ENCODE peak calls at places on chromosomes 5 and 9, in four cellular contexts. Q is HCT116, S is H1, D is K562. P is an unnamed sample.
A peak's percentile ranks its signal among the peaks of the same experiment; 100 is the strongest.

GRCh38 chr9:83906144-83906543 is 15.1 kb downstream of the KIF27 start:
- DNase-seq in D (no peak), Q (no peak), S (no peak), P (no peak)

GRCh38 chr5:140794594-140795258 is at the start of gene PCDHA2:
- DNase-seq in D (no peak), Q (no peak), S (no peak), P (no peak)

GRCh38 chr5:33808699-33809098 is 83.1 kb downstream of the ADAMTS12 start:
- DNase-seq in S (no peak), D (no peak), Q (no peak), P (no peak)

GRCh38 chr5:1039706-1040260 is 31.2 kb downstream of the NKD2 start:
- DNase-seq in D (no peak), Q (no peak), S (no peak), P (no peak)

GRCh38 chr5:88889165-88890069 is 6.4 kb upstream of the MEF2C start:
- DNase-seq in S (no peak), D (no peak), Q (no peak), P (no peak)

GRCh38 chr5:176862330-176862995 is 36.7 kb downstream of the HK3 start:
- DNase-seq in S (no peak), D (peak; percentile 49), Q (no peak), P (no peak)

GRCh38 chr9:133132174-133132573 is 11.1 kb upstream of the RALGDS start:
- DNase-seq in S (no peak), Q (no peak), D (no peak), P (no peak)

GRCh38 chr9:4517274-4517673 is 27.0 kb downstream of the SLC1A1 start:
- DNase-seq in D (no peak), Q (no peak), S (no peak), P (no peak)

GRCh38 chr5:100654895-100655294 is 119.7 kb downstream of the FAM174A start:
- DNase-seq in D (no peak), S (no peak), Q (no peak), P (no peak)

GRCh38 chr5:14668247-14668646 is 3.7 kb downstream of the OTULIN start:
- DNase-seq in S (no peak), D (no peak), Q (no peak), P (no peak)
- H3K4me1 ChIP-seq in S (peaks cover 14% of the 10 kb centered on the region), D (peaks cover 19% of the 10 kb centered on the region), Q (peaks cover 12% of the 10 kb centered on the region), P (no peaks in the 10 kb centered on the region)

DNA sequence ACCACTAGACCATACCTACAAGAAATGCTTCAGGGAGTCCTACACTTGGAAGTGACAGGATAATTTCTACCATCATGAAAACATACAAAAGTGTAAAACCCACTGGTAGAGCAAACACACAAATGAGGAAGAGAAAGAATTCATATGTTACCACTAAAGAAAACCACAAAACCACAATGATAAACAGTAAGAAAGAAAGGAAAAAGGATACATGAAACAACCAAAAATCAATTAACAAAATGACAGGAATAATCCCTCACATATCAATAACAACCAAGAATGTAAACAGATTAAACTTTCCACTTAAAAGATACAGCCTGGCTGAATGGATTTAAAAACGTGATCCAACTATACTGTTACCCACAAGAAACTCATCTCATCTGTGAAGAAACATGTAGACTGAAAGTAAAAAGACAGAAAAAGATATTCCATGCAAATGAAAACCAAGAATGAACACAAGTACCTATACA is 83.4 kb downstream of the LPAR1 start:
- DNase-seq in D (no peak), Q (no peak), S (no peak), P (no peak)
- TF ChIP-seq ZNF274 in D (no peak), Q (no peak), S (no peak), P (no peak)

GRCh38 chr9:112844771-112845542 is 45.7 kb downstream of the SLC46A2 start:
- DNase-seq in D (peak; percentile 85), S (no peak), Q (peak; percentile 51), P (peak; percentile 66)

GRCh38 chr9:112846528-112847488 is 43.9 kb downstream of the SLC46A2 start:
- DNase-seq in S (no peak), D (no peak), Q (no peak), P (no peak)

GRCh38 chr9:112850840-112851239 is 39.8 kb downstream of the SLC46A2 start:
- DNase-seq in D (no peak), Q (no peak), S (no peak), P (no peak)

GRCh38 chr9:112849363-112849922 is 41.2 kb downstream of the SLC46A2 start:
- DNase-seq in Q (no peak), S (no peak), D (no peak), P (no peak)

GRCh38 chr9:112848316-112849151 is 42.1 kb downstream of the SLC46A2 start:
- DNase-seq in Q (no peak), S (no peak), D (no peak), P (no peak)
- H3K4me1 ChIP-seq in Q (no peaks in the 10 kb centered on the region), S (peaks cover 7% of the 10 kb centered on the region), D (no peaks in the 10 kb centered on the region), P (peaks cover 7% of the 10 kb centered on the region)

GRCh38 chr9:114662081-114662989 is 4.7 kb upstream of the TEX53 start:
- DNase-seq in Q (no peak), D (peak; percentile 82), S (no peak), P (peak; percentile 48)
- TF ChIP-seq ZNF274 in Q (no peak), D (no peak), S (no peak), P (no peak)

DNA sequence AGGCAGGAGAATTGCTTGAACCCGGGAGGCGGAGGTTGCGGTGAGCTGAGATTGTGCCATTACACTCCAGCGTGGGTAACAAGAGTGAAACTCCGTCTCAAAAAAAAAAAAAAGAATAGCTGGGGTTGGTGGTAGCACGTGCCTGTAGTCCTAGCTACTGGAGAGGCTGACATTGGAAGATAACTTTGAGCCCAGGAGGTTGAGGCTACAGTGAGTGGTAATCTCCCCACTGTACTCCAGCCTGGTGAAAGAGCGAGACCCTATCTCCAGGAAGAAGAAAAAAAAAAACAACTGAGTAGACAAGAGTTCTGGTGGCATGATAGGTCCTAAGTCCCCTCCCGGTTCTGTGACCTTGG is 26.3 kb downstream of the GOLGA2 start:
- DNase-seq in S (no peak), D (no peak), Q (no peak), P (no peak)
- H3K4me1 ChIP-seq in S (peaks cover 7% of the 10 kb centered on the region), D (peaks cover 61% of the 10 kb centered on the region), Q (peaks cover 8% of the 10 kb centered on the region), P (peaks cover 16% of the 10 kb centered on the region)

DNA sequence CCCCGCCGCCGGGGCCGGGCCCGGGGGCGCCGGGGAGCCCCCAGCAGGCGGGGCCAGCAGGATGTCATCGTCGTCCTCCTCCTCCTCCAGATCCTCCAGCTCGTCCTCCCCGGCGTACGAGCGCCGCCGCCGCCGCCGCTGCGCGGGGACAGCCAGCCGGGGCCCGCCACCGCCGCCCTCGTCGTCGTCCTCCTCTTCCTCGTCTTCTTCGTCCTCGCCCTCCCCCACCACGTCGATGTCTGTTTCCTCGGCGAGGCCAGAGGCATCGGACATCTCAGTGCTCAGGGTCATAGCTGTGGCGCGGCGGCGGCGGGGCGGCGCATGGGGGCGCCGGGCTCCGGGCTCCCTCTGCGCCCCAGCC is 525 bp downstream of the FOXD1 start:
- DNase-seq in D (peak; percentile 49), S (no peak), Q (no peak), P (no peak)
- TF ChIP-seq ZNF274 in D (no peak), S (no peak), Q (no peak), P (no peak)

GRCh38 chr9:124327488-124327887 is 69.7 kb downstream of the NEK6 start:
- DNase-seq in Q (no peak), D (no peak), S (no peak), P (no peak)
- H3K4me1 ChIP-seq in Q (no peaks in the 10 kb centered on the region), D (peaks cover 7% of the 10 kb centered on the region), S (no peaks in the 10 kb centered on the region), P (peaks cover 8% of the 10 kb centered on the region)

GRCh38 chr9:130345993-130346385 is 80.4 kb downstream of the HMCN2 start:
- DNase-seq in Q (no peak), S (no peak), D (no peak), P (no peak)

GRCh38 chr9:130348341-130348740 is 82.8 kb downstream of the HMCN2 start:
- DNase-seq in D (no peak), Q (no peak), S (no peak), P (no peak)

GRCh38 chr9:130347931-130348330 is 82.4 kb downstream of the HMCN2 start:
- DNase-seq in S (no peak), Q (no peak), D (no peak), P (no peak)

GRCh38 chr9:130346431-130346830 is 80.9 kb downstream of the HMCN2 start:
- DNase-seq in D (no peak), S (no peak), Q (no peak), P (no peak)

GRCh38 chr9:130347036-130347435 is 81.5 kb downstream of the HMCN2 start:
- DNase-seq in Q (no peak), D (no peak), S (no peak), P (no peak)
- TF ChIP-seq ZNF274 in Q (no peak), D (no peak), S (no peak), P (no peak)

DNA sequence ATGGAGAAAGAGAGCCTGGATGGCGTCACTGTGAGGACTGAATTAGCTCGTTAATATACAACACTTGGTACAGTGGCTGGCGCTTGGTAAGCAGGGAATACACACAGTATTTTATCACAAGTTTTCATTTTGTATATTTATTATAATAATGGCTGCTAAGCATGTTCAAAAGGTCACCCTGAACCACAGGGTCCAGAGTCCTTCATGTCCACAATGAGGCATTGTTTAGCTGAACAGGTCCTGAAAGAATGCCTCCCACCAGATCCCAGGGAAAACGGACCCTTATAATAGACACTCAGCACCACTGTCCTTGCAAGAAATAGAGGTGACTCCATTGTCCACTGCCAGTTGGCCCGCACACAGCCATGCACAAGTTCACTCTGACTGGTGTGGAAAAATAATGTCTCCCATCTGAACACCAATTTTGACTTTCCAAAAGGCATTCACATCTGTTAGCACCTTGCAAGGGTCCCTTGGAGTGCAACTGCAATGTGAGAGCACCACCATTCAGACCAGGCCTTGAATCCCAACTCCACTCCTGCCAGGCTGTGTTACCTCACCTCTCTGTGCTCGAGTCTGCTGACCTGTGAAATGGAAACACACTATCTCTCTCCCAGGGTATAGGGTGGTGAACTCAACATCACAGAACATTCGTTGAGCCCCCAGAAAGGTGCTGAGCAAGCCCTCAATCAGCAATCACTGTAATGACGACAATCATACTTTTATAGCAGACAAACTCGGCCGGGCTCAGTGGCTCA is 3.9 kb downstream of the VDAC1 start:
- DNase-seq in D (no peak), Q (no peak), S (no peak), P (no peak)
- H3K4me1 ChIP-seq in D (peaks cover 35% of the 10 kb centered on the region), Q (peaks cover 17% of the 10 kb centered on the region), S (peaks cover 7% of the 10 kb centered on the region), P (peaks cover 25% of the 10 kb centered on the region)

GRCh38 chr9:106921341-106921899 is 58.5 kb downstream of the ZNF462 start:
- DNase-seq in S (no peak), Q (peak; percentile 23), D (no peak), P (no peak)
- TF ChIP-seq ZNF274 in S (no peak), Q (no peak), D (no peak), P (no peak)

P was measured in NT2/D1.